ENCODE peak calls at places on chromosomes 2 and 18, in six cellular contexts. H is mucosa of descending colon, J is brain microvascular endothelial cell, N is PC-9, P is cardiac fibroblast, C is astrocyte of the spinal cord. X is an unnamed sample.

GRCh38 chr2:83650156-83650555 is 808.9 kb downstream of the SUCLG1 start:
- DNase-seq in N (no peak), J (no peak), P (no peak), C (no peak), H (no peak), X (no peak)

GRCh38 chr2:54267577-54267976 is 11.5 kb upstream of the TSPYL6 start:
- DNase-seq in J (no peak), P (no peak), N (no peak), H (no peak), C (no peak), X (peak; percentile 4)

GRCh38 chr2:122543815-122544214 is 788.4 kb downstream of the TSN start:
- DNase-seq in H (no peak), P (peak; percentile 73), C (no peak), J (peak; percentile 78), N (no peak), X (no peak)

GRCh38 chr18:10660485-10660884 is 134.7 kb downstream of the NAPG start:
- DNase-seq in J (peak; percentile 14), P (peak; percentile 61), H (no peak), N (no peak), C (peak; percentile 45), X (peak; percentile 64)

GRCh38 chr2:219126555-219126954 is 34.1 kb downstream of the NHEJ1 start:
- DNase-seq in J (no peak), N (no peak), H (no peak), P (peak; percentile 55), C (no peak), X (no peak)

GRCh38 chr2:150589760-150590159 is 102.3 kb upstream of the RND3 start:
- DNase-seq in N (no peak), J (no peak), H (no peak), P (peak; percentile 51), C (no peak), X (no peak)

GRCh38 chr2:48714240-48714639 is 41.3 kb downstream of the LHCGR start:
- DNase-seq in H (no peak), J (no peak), P (peak; percentile 46), N (no peak), C (peak; percentile 33), X (no peak)

GRCh38 chr2:235328991-235329390 is 164.9 kb upstream of the AGAP1 start:
- DNase-seq in H (no peak), N (no peak), C (no peak), P (peak; percentile 5), J (no peak), X (no peak)

GRCh38 chr18:57390044-57390443 is 37.7 kb downstream of the ST8SIA3 start:
- DNase-seq in P (no peak), N (no peak), J (no peak), H (no peak), C (no peak), X (no peak)

DNA sequence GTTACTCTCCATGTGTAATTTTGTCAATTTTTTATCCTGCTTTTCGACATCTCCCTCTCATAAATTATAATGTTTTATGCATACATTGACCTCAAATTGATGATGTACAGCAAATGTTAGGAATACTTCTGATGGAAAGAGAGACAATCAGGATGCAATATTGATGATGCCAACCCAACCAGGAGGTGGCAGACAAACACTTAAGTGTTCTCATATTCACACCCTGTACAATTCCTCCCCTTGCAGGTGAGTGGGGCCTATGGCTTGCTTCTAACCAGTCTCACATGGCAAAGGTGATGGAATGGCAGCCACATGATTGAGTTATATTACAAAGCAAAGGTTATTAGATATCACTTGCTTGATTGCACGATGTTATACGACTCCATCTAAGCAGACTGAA is 594.3 kb upstream of the REG3G start:
- DNase-seq in P (no peak), J (no peak), N (no peak), H (no peak), C (no peak), X (no peak)
- TF ChIP-seq CTCF in P (no peak), J (no peak), N (peak; percentile 20), H (no peak), C (no peak), X (no peak)

GRCh38 chr18:50428531-50429206 is 53.8 kb downstream of the SKA1 start:
- DNase-seq in H (no peak), P (peak; percentile 45), C (no peak), N (no peak), J (no peak), X (no peak)

GRCh38 chr18:50427896-50428295 is 53.0 kb downstream of the SKA1 start:
- DNase-seq in N (no peak), H (no peak), J (no peak), C (no peak), P (no peak), X (no peak)

GRCh38 chr18:50432915-50433314 is 58.1 kb downstream of the SKA1 start:
- DNase-seq in H (no peak), P (no peak), N (no peak), C (no peak), J (no peak), X (no peak)

GRCh38 chr18:50424877-50425690 is 50.2 kb downstream of the SKA1 start:
- DNase-seq in H (no peak), P (peak; percentile 52), J (peak; percentile 60), C (no peak), N (no peak), X (no peak)

GRCh38 chr18:50429207-50429948 is 54.5 kb downstream of the SKA1 start:
- DNase-seq in P (peak; percentile 52), J (peak; percentile 22), H (no peak), N (no peak), C (peak; percentile 32), X (peak; percentile 3)
- TF ChIP-seq CTCF in P (peak; percentile 37), J (peak; percentile 38), H (no peak), N (peak; percentile 66), C (peak; percentile 38), X (peak; percentile 45)

DNA sequence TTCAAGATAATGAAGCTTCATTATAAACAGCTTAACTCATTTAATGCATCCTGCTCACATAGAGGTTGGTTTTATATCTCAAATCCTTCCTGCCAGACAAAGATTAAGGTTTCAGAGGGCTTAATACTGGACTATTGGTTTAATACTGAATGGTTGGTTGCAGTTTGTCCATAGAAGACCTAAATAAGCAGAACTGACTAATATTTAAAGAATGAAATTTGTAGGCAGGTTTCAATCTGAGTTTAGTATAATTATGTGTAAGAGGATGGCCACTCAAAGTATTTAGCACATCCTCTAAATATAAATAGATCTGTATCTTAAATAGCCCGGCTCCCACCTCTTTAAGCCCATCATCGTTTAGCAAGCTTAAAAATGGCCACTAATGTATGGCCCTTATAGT is 92.5 kb downstream of the EPB41L5 start:
- DNase-seq in P (peak; percentile 18), H (no peak), J (no peak), N (no peak), C (no peak), X (no peak)
- TF ChIP-seq CTCF in P (no peak), H (no peak), J (no peak), N (no peak), C (no peak), X (no peak)

GRCh38 chr18:58484989-58485962 is 143.6 kb downstream of the ALPK2 start:
- DNase-seq in H (peak; percentile 57), C (peak; percentile 18), N (no peak), P (no peak), J (no peak), X (no peak)
- TF ChIP-seq CTCF in H (no peak), C (no peak), N (no peak), P (no peak), J (no peak), X (no peak)

GRCh38 chr2:120029672-120030640 is 17.1 kb downstream of the EPB41L5 start:
- DNase-seq in N (no peak), J (no peak), H (no peak), P (no peak), C (no peak), X (no peak)

GRCh38 chr2:120032297-120032696 is 19.4 kb downstream of the EPB41L5 start:
- DNase-seq in C (no peak), P (no peak), J (no peak), H (no peak), N (no peak), X (no peak)

GRCh38 chr2:120028795-120029194 is 15.9 kb downstream of the EPB41L5 start:
- DNase-seq in C (no peak), N (no peak), J (no peak), H (no peak), P (no peak), X (no peak)

DNA sequence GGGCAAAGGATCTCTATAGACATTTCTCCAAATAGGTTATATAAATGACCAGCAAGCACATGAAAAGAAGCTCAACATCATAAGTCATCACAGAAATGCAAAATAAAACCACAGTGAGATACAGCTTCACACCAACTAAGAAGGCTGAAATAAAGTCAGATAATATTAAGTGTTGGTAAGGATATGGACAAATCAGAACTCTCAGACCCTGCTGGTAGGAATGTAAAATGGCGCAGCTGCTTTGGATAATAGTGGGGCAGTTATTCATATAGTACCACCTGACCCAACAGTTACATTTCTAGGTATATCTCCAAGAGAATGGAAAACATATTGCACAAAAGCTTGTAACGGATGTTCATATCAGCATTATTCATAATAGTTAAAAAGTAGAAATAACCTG is 14.0 kb downstream of the EPB41L5 start:
- DNase-seq in H (no peak), J (no peak), P (peak; percentile 21), N (no peak), C (no peak), X (no peak)
- TF ChIP-seq CTCF in H (no peak), J (peak; percentile 20), P (peak; percentile 24), N (peak; percentile 54), C (no peak), X (peak; percentile 11)

GRCh38 chr18:26621161-26622026 is 73.0 kb upstream of the KCTD1 start:
- DNase-seq in H (peak; percentile 65), J (peak; percentile 31), N (peak; percentile 25), P (peak; percentile 55), C (peak; percentile 35), X (no peak)
- TF ChIP-seq CTCF in H (peak; percentile 47), J (peak; percentile 74), N (no peak), P (peak; percentile 65), C (peak; percentile 66), X (peak; percentile 50)